ENCODE peak calls at places on chromosome 6, in four cellular contexts. One of them, this sample, is unnamed.

GRCh38 chr6:162344935-162345599 is 382.5 kb downstream of the PRKN start:
- DNase-seq in SK-N-SH: no peak
- DNase-seq in GM12878: no peak
- DNase-seq in K562: no peak
- DNase-seq in this sample: no peak

GRCh38 chr6:130787726-130788500 is 39.3 kb upstream of the SMLR1 start:
- DNase-seq in GM12878: peak; percentile 17
- DNase-seq in K562: no peak
- DNase-seq in SK-N-SH: no peak
- DNase-seq in this sample: no peak

GRCh38 chr6:53205778-53206177 is 57.1 kb upstream of the GCM1 start:
- DNase-seq in GM12878: no peak
- DNase-seq in SK-N-SH: no peak
- DNase-seq in K562: no peak
- DNase-seq in this sample: no peak

GRCh38 chr6:49841424-49841823 is 24.9 kb downstream of the CRISP1 start:
- DNase-seq in K562: peak; percentile 19
- DNase-seq in GM12878: no peak
- DNase-seq in SK-N-SH: no peak
- DNase-seq in this sample: no peak

GRCh38 chr6:30681696-30682180 is 4.7 kb downstream of the PPP1R18 start:
- DNase-seq in GM12878: no peak
- DNase-seq in SK-N-SH: no peak
- DNase-seq in K562: no peak
- DNase-seq in this sample: no peak

GRCh38 chr6:47117314-47117713 is 75.2 kb upstream of the ADGRF1 start:
- DNase-seq in GM12878: no peak
- DNase-seq in SK-N-SH: no peak
- DNase-seq in K562: no peak
- DNase-seq in this sample: no peak

GRCh38 chr6:155495011-155495768 is 39.6 kb upstream of the NOX3 start:
- DNase-seq in SK-N-SH: peak; percentile 17
- DNase-seq in GM12878: no peak
- DNase-seq in K562: no peak
- DNase-seq in this sample: peak; percentile 66

GRCh38 chr6:34658605-34659218 is 37.9 kb downstream of the ILRUN start:
- DNase-seq in GM12878: no peak
- DNase-seq in K562: no peak
- DNase-seq in SK-N-SH: no peak
- DNase-seq in this sample: no peak

GRCh38 chr6:158803733-158804143 is 15.4 kb downstream of the EZR start:
- DNase-seq in GM12878: no peak
- DNase-seq in K562: no peak
- DNase-seq in SK-N-SH: no peak
- DNase-seq in this sample: no peak

GRCh38 chr6:71473908-71474307 is 185.3 kb downstream of the OGFRL1 start:
- DNase-seq in K562: no peak
- DNase-seq in GM12878: no peak
- DNase-seq in SK-N-SH: no peak
- DNase-seq in this sample: no peak

GRCh38 chr6:44983467-44984365 is 344.4 kb upstream of the RUNX2 start:
- DNase-seq in SK-N-SH: no peak
- DNase-seq in GM12878: no peak
- DNase-seq in K562: no peak
- DNase-seq in this sample: no peak

GRCh38 chr6:158854214-158855101 is 35.3 kb upstream of the EZR start:
- DNase-seq in GM12878: no peak
- DNase-seq in K562: peak; percentile 57
- DNase-seq in SK-N-SH: no peak
- DNase-seq in this sample: peak; percentile 52

GRCh38 chr6:107764684-107765460 is 59.2 kb downstream of the SCML4 start:
- DNase-seq in K562: no peak
- DNase-seq in SK-N-SH: no peak
- DNase-seq in GM12878: no peak
- DNase-seq in this sample: no peak

GRCh38 chr6:107768044-107768443 is 56.1 kb downstream of the SCML4 start:
- DNase-seq in K562: no peak
- DNase-seq in SK-N-SH: no peak
- DNase-seq in GM12878: no peak
- DNase-seq in this sample: no peak

GRCh38 chr6:107767637-107768036 is 56.5 kb downstream of the SCML4 start:
- DNase-seq in GM12878: no peak
- DNase-seq in K562: no peak
- DNase-seq in SK-N-SH: no peak
- DNase-seq in this sample: no peak

GRCh38 chr6:107763959-107764358 is 60.2 kb downstream of the SCML4 start:
- DNase-seq in GM12878: no peak
- DNase-seq in SK-N-SH: no peak
- DNase-seq in K562: no peak
- DNase-seq in this sample: no peak

DNA sequence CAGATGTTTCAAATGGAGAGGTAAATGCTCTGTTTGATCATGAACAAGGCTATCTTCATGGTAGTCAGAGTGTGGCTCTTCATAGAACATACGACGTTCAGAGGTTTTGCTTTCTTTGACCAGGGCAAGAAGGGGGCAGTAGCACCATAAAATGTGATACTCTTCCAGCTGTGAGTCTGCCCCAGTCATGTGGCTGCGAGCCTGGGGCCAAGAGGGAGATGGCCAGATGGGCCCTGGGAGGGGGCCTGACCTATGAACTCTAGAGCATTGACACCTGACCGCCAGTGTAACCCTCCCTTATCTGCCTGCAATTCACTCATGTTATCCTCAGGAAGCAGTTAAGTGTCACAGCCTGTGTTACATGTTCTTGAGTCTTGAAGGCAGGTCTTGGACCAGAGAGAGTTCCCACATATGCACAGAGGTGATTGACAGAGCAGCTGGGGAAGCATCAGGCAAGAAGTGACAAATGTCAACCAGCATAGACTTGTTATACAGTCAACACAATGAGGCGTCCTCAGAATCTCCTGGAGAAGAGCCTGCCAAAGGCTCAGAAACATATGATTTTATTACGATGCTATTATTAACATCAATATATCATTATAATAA is 55.0 kb downstream of the SCML4 start:
- DNase-seq in K562: no peak
- DNase-seq in SK-N-SH: no peak
- DNase-seq in GM12878: no peak
- DNase-seq in this sample: no peak
- TF ChIP-seq USF1 in K562: no peak
- TF ChIP-seq USF1 in SK-N-SH: no peak
- TF ChIP-seq USF1 in GM12878: no peak
- TF ChIP-seq USF1 in this sample: no peak

DNA sequence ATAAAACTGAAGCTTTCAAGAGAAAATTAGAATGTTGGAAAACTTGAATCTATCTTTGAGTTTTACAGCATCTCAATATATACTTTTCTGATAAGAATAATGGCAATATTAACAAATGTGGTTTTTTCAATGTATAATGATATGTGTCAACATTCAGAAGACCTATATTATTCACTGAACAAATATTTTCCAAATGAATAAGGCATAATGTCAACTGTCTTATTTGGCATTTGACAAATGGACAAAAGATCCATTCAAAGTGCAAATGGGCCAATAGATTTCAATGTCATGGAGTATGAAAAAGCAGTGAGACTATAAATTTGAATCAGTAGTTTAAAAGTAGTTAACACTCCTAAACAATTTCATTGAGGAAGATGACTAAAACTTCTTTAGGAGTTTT is 20.9 kb downstream of the LMBRD1 start:
- DNase-seq in SK-N-SH: no peak
- DNase-seq in K562: no peak
- DNase-seq in GM12878: no peak
- DNase-seq in this sample: no peak
- TF ChIP-seq USF1 in SK-N-SH: no peak
- TF ChIP-seq USF1 in K562: no peak
- TF ChIP-seq USF1 in GM12878: no peak
- TF ChIP-seq USF1 in this sample: no peak

DNA sequence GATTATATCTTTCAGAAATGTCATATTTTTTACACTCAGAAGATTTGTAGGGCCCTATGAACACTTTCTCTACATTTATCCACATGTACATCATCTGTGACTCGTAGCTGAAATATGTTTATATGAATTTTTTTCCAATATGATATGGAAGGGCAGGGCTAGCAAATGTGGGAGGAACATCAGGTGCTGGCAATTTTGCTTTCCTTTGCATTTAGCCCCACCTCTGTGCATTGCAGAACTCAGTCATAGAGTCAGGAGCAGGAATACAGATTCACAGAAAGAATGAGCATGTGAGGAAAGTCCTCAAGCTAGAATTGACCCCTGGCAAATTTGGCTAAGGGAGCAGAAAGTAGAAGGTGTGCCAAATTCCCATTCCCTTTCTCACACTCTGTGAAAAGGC is 129.9 kb downstream of the CRYBG1 start:
- DNase-seq in GM12878: no peak
- DNase-seq in K562: no peak
- DNase-seq in SK-N-SH: no peak
- DNase-seq in this sample: no peak
- TF ChIP-seq USF1 in GM12878: no peak
- TF ChIP-seq USF1 in K562: no peak
- TF ChIP-seq USF1 in SK-N-SH: no peak
- TF ChIP-seq USF1 in this sample: no peak

GRCh38 chr6:48255094-48255493 is 144.1 kb upstream of the PTCHD4 start:
- DNase-seq in K562: no peak
- DNase-seq in SK-N-SH: no peak
- DNase-seq in GM12878: no peak
- DNase-seq in this sample: no peak
- TF ChIP-seq USF1 in K562: no peak
- TF ChIP-seq USF1 in SK-N-SH: no peak
- TF ChIP-seq USF1 in GM12878: no peak
- TF ChIP-seq USF1 in this sample: no peak

DNA sequence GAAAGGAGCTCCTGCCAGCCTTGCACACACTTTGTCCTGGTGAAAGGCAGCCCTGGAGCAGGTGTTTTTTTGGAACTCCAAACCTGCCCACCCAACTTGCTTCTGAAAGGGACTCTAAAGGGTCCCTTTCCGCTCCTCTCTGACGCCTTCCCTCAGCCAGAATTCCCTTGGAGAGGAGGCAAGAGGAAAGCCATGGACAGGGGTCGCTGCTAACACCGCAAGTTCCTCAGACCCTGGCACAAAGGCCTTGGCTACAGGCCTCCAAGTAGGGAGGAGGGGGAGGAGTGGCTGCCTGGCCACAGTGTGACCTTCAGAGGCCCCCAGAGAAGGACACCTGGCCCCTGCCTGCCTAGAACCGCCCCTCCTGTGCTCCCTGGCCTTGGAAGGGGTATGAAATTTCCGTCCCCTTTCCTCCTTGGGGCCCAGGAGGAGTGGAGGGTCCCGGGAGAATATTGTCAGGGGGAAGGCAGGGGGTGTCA is 2.6 kb downstream of the VEGFA start:
- DNase-seq in GM12878: no peak
- DNase-seq in K562: peak; percentile 55
- DNase-seq in SK-N-SH: peak; percentile 58
- DNase-seq in this sample: peak; percentile 45
- TF ChIP-seq USF1 in GM12878: no peak
- TF ChIP-seq USF1 in K562: no peak
- TF ChIP-seq USF1 in SK-N-SH: no peak
- TF ChIP-seq USF1 in this sample: no peak

DNA sequence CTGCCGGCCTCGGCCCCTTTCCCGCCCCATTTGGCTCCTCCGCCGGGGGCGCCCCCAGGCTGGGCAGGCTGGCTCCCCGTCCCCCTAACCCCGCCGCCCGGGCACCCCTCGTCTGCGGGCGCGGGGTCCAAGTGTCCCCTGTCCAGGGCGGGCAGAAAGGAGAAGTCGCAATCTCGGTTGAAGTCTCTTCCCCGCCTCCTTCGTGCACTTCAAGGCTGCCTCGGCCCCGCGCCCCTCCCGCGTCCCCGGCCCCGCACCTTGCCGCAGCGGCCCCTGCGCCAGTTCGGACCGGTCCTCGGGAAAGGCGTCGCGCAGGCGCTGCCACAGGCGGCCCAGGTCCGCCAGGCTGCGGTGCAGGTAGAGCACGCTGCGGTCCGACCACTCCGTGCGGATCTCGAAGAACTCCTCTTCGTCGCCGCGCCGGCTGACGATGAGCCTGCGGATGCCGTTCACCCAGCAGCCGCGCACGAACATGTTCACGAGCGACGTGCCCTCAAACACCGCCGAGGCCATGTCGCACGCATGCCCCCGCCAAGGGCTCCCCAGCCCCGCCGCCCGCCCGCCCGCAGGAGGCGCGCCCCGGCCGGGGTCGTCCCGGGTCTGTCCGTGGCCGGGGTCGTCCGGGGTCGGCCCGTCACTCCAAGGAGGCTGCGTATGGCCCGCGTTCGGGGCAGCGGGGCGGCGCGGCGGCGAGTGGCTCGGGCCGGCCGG is at the start of gene PXDC1:
- DNase-seq in GM12878: no peak
- DNase-seq in K562: no peak
- DNase-seq in SK-N-SH: no peak
- DNase-seq in this sample: peak; percentile 39
- TF ChIP-seq USF1 in GM12878: no peak
- TF ChIP-seq USF1 in K562: no peak
- TF ChIP-seq USF1 in SK-N-SH: no peak
- TF ChIP-seq USF1 in this sample: no peak

GRCh38 chr6:43508481-43509141 is 1.5 kb downstream of the LRRC73 start:
- DNase-seq in SK-N-SH: no peak
- DNase-seq in GM12878: no peak
- DNase-seq in K562: no peak
- DNase-seq in this sample: no peak

GRCh38 chr6:43511824-43512415 is 1.8 kb upstream of the LRRC73 start:
- DNase-seq in SK-N-SH: no peak
- DNase-seq in GM12878: no peak
- DNase-seq in K562: no peak
- DNase-seq in this sample: no peak

GRCh38 chr6:43510827-43511163 is 649 bp upstream of the LRRC73 start:
- DNase-seq in SK-N-SH: no peak
- DNase-seq in K562: no peak
- DNase-seq in GM12878: no peak
- DNase-seq in this sample: no peak

GRCh38 chr6:43509142-43509983 is 783 bp downstream of the LRRC73 start:
- DNase-seq in GM12878: no peak
- DNase-seq in SK-N-SH: peak; percentile 66
- DNase-seq in K562: no peak
- DNase-seq in this sample: peak; percentile 40

GRCh38 chr6:43509984-43510826 is at the start of gene LRRC73:
- DNase-seq in GM12878: no peak
- DNase-seq in K562: peak; percentile 90
- DNase-seq in SK-N-SH: peak; percentile 94
- DNase-seq in this sample: peak; percentile 84
- TF ChIP-seq USF1 in GM12878: no peak
- TF ChIP-seq USF1 in K562: no peak
- TF ChIP-seq USF1 in SK-N-SH: no peak
- TF ChIP-seq USF1 in this sample: no peak

GRCh38 chr6:152091851-152092341 is 284.4 kb downstream of the ESR1 start:
- DNase-seq in K562: no peak
- DNase-seq in SK-N-SH: no peak
- DNase-seq in GM12878: no peak
- DNase-seq in this sample: no peak
- TF ChIP-seq USF1 in K562: no peak
- TF ChIP-seq USF1 in SK-N-SH: no peak
- TF ChIP-seq USF1 in GM12878: no peak
- TF ChIP-seq USF1 in this sample: no peak